ENCODE peak calls at places on chromosomes 13 and 19, in seven cellular contexts. One of them, this sample, is unnamed.

GRCh38 chr13:23979361-23980159 is 82.3 kb upstream of the C1QTNF9B start:
- DNase-seq in endodermal cell: peak; percentile 87
- DNase-seq in GM23248: peak; percentile 95
- DNase-seq in uterus: peak; percentile 79
- DNase-seq in heart left ventricle: peak; percentile 88
- DNase-seq in adrenal gland: peak; percentile 79
- DNase-seq in breast epithelium: peak; percentile 35
- DNase-seq in this sample: no peak

GRCh38 chr13:97834255-97834654 is 119.2 kb upstream of the IPO5 start:
- DNase-seq in endodermal cell: no peak
- DNase-seq in GM23248: no peak
- DNase-seq in uterus: no peak
- DNase-seq in heart left ventricle: no peak
- DNase-seq in adrenal gland: no peak
- DNase-seq in breast epithelium: no peak
- DNase-seq in this sample: no peak

GRCh38 chr13:113623491-113624234 is 34.3 kb downstream of the ATP4B start:
- DNase-seq in endodermal cell: no peak
- DNase-seq in GM23248: peak; percentile 61
- DNase-seq in uterus: no peak
- DNase-seq in heart left ventricle: no peak
- DNase-seq in adrenal gland: no peak
- DNase-seq in breast epithelium: no peak
- DNase-seq in this sample: no peak

GRCh38 chr19:11693505-11694499 is 44.9 kb downstream of the ZNF823 start:
- DNase-seq in endodermal cell: peak; percentile 84
- DNase-seq in GM23248: peak; percentile 92
- DNase-seq in uterus: no peak
- DNase-seq in heart left ventricle: no peak
- DNase-seq in adrenal gland: no peak
- DNase-seq in breast epithelium: no peak
- DNase-seq in this sample: no peak

GRCh38 chr13:30880756-30881155 is 25.3 kb upstream of the MEDAG start:
- DNase-seq in endodermal cell: no peak
- DNase-seq in GM23248: peak; percentile 95
- DNase-seq in uterus: no peak
- DNase-seq in heart left ventricle: no peak
- DNase-seq in adrenal gland: peak; percentile 84
- DNase-seq in breast epithelium: no peak
- DNase-seq in this sample: no peak

GRCh38 chr19:14550201-14550754 is 20.9 kb downstream of the TECR start:
- DNase-seq in endodermal cell: no peak
- DNase-seq in GM23248: no peak
- DNase-seq in uterus: no peak
- DNase-seq in heart left ventricle: no peak
- DNase-seq in adrenal gland: peak; percentile 65
- DNase-seq in breast epithelium: peak; percentile 91
- DNase-seq in this sample: no peak

GRCh38 chr13:30802953-30803478 is 67.7 kb downstream of the ALOX5AP start:
- DNase-seq in endodermal cell: peak; percentile 95
- DNase-seq in GM23248: peak; percentile 93
- DNase-seq in uterus: peak; percentile 83
- DNase-seq in heart left ventricle: peak; percentile 86
- DNase-seq in adrenal gland: peak; percentile 91
- DNase-seq in breast epithelium: peak; percentile 84
- DNase-seq in this sample: peak; percentile 77

GRCh38 chr13:113930711-113931637 is 42.9 kb downstream of the C13orf46 start:
- DNase-seq in endodermal cell: peak; percentile 22
- DNase-seq in GM23248: no peak
- DNase-seq in uterus: peak; percentile 11
- DNase-seq in heart left ventricle: peak; percentile 14
- DNase-seq in adrenal gland: peak; percentile 11
- DNase-seq in breast epithelium: no peak
- DNase-seq in this sample: no peak

GRCh38 chr19:4557971-4558941 is 1.2 kb downstream of the SEMA6B start:
- DNase-seq in endodermal cell: peak; percentile 90
- DNase-seq in GM23248: peak; percentile 45
- DNase-seq in uterus: no peak
- DNase-seq in heart left ventricle: no peak
- DNase-seq in adrenal gland: no peak
- DNase-seq in breast epithelium: no peak
- DNase-seq in this sample: no peak

GRCh38 chr13:98483636-98484288 is 93.1 kb downstream of the STK24 start:
- DNase-seq in endodermal cell: no peak
- DNase-seq in GM23248: peak; percentile 37
- DNase-seq in uterus: no peak
- DNase-seq in heart left ventricle: no peak
- DNase-seq in adrenal gland: no peak
- DNase-seq in breast epithelium: no peak
- DNase-seq in this sample: no peak

GRCh38 chr13:84136582-84136981 is 254.3 kb upstream of the SLITRK1 start:
- DNase-seq in endodermal cell: no peak
- DNase-seq in GM23248: no peak
- DNase-seq in uterus: no peak
- DNase-seq in heart left ventricle: no peak
- DNase-seq in adrenal gland: no peak
- DNase-seq in breast epithelium: no peak
- DNase-seq in this sample: no peak

GRCh38 chr13:63938851-63939250 is 2523.2 kb upstream of the PCDH20 start:
- DNase-seq in endodermal cell: no peak
- DNase-seq in GM23248: no peak
- DNase-seq in uterus: no peak
- DNase-seq in heart left ventricle: no peak
- DNase-seq in adrenal gland: no peak
- DNase-seq in breast epithelium: no peak
- DNase-seq in this sample: no peak

GRCh38 chr19:48000846-48001245 is 6.4 kb downstream of the ELSPBP1 start:
- DNase-seq in endodermal cell: no peak
- DNase-seq in GM23248: no peak
- DNase-seq in uterus: no peak
- DNase-seq in heart left ventricle: no peak
- DNase-seq in adrenal gland: no peak
- DNase-seq in breast epithelium: no peak
- DNase-seq in this sample: no peak

GRCh38 chr19:372306-372890 is 27.8 kb upstream of the MIER2 start:
- DNase-seq in endodermal cell: peak; percentile 36
- DNase-seq in GM23248: peak; percentile 63
- DNase-seq in uterus: no peak
- DNase-seq in heart left ventricle: peak; percentile 72
- DNase-seq in adrenal gland: no peak
- DNase-seq in breast epithelium: no peak
- DNase-seq in this sample: no peak

GRCh38 chr13:27810461-27810860 is 18.2 kb downstream of the GSX1 start:
- DNase-seq in endodermal cell: no peak
- DNase-seq in GM23248: no peak
- DNase-seq in uterus: no peak
- DNase-seq in heart left ventricle: no peak
- DNase-seq in adrenal gland: no peak
- DNase-seq in breast epithelium: no peak
- DNase-seq in this sample: no peak

GRCh38 chr19:11423804-11424318 is 4.7 kb upstream of the RGL3 start:
- DNase-seq in endodermal cell: no peak
- DNase-seq in GM23248: no peak
- DNase-seq in uterus: no peak
- DNase-seq in heart left ventricle: no peak
- DNase-seq in adrenal gland: peak; percentile 66
- DNase-seq in breast epithelium: no peak
- DNase-seq in this sample: no peak

GRCh38 chr19:12126707-12127106 is 13.4 kb downstream of the ZNF20 start:
- DNase-seq in endodermal cell: peak; percentile 53
- DNase-seq in GM23248: peak; percentile 62
- DNase-seq in uterus: no peak
- DNase-seq in heart left ventricle: no peak
- DNase-seq in adrenal gland: no peak
- DNase-seq in breast epithelium: no peak
- DNase-seq in this sample: no peak

GRCh38 chr19:37997911-37998344 is 90.9 kb downstream of the SIPA1L3 start:
- DNase-seq in endodermal cell: no peak
- DNase-seq in GM23248: peak; percentile 96
- DNase-seq in uterus: no peak
- DNase-seq in heart left ventricle: peak; percentile 31
- DNase-seq in adrenal gland: peak; percentile 64
- DNase-seq in breast epithelium: no peak
- DNase-seq in this sample: no peak

GRCh38 chr13:83780201-83780600 is 102.1 kb downstream of the SLITRK1 start:
- DNase-seq in endodermal cell: peak; percentile 64
- DNase-seq in GM23248: peak; percentile 66
- DNase-seq in uterus: no peak
- DNase-seq in heart left ventricle: no peak
- DNase-seq in adrenal gland: no peak
- DNase-seq in breast epithelium: no peak
- DNase-seq in this sample: no peak

GRCh38 chr19:3459965-3460582 is 20.3 kb downstream of the SMIM24 start:
- DNase-seq in endodermal cell: no peak
- DNase-seq in GM23248: no peak
- DNase-seq in uterus: no peak
- DNase-seq in heart left ventricle: no peak
- DNase-seq in adrenal gland: no peak
- DNase-seq in breast epithelium: no peak
- DNase-seq in this sample: no peak

GRCh38 chr19:6721113-6721474 is 644 bp upstream of the C3 start:
- DNase-seq in endodermal cell: no peak
- DNase-seq in GM23248: no peak
- DNase-seq in uterus: no peak
- DNase-seq in heart left ventricle: no peak
- DNase-seq in adrenal gland: no peak
- DNase-seq in breast epithelium: no peak
- DNase-seq in this sample: no peak
- H3K27ac ChIP-seq in endodermal cell: no peak overlapping the region
- H3K27ac ChIP-seq in GM23248: no peak overlapping the region
- H3K27ac ChIP-seq in uterus: peak overlapping the region; percentile 49
- H3K27ac ChIP-seq in heart left ventricle: no peak overlapping the region
- H3K27ac ChIP-seq in adrenal gland: peak overlapping the region; percentile 84
- H3K27ac ChIP-seq in breast epithelium: peak overlapping the region; percentile 72
- H3K27ac ChIP-seq in this sample: no peak overlapping the region

DNA sequence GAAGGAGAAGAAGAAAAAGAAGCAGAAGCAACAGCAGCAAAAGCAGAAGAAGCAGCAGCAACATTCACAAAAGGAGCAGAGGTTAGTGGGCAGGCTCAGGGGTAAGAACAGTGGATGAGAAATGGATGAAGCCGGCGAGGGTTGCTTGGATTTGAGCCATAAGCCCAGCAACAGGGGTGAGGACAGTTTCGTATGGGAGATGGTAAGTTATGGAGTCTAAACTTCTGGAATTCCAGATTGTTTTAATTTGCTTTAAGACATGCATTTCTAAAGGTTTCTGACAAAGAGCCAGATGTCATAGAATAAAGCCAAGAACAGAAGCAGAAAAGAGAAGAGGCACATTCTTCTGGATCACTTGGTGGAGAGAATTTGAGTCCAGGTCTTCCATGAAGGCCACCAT is 76.5 kb downstream of the TNFSF11 start:
- DNase-seq in endodermal cell: no peak
- DNase-seq in GM23248: no peak
- DNase-seq in uterus: no peak
- DNase-seq in heart left ventricle: no peak
- DNase-seq in adrenal gland: no peak
- DNase-seq in breast epithelium: no peak
- DNase-seq in this sample: no peak
- H3K27ac ChIP-seq in endodermal cell: no peak overlapping the region
- H3K27ac ChIP-seq in GM23248: no peak overlapping the region
- H3K27ac ChIP-seq in uterus: no peak overlapping the region
- H3K27ac ChIP-seq in heart left ventricle: no peak overlapping the region
- H3K27ac ChIP-seq in adrenal gland: no peak overlapping the region
- H3K27ac ChIP-seq in breast epithelium: no peak overlapping the region
- H3K27ac ChIP-seq in this sample: no peak overlapping the region

DNA sequence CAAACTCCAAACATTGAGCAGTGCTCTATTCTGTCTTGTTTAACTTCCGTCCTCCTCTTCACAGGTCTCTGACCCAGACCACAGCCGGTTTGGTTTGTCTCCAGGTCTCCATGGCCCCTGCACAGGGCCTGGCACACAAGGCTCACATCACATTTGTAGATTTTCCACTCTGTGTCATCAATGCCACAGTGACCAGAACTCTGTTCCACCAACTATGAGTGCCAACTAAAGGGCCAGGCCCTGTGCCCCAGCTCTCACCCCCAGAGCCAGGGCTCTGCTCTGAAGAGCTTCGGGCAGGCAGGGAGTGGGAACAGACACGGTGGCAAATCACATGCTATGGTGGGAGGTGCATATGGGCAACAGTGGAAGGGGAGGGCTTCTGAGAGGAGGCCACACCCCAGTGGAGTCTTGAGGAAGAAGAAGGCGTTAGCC is 16.0 kb downstream of the SMG9 start:
- DNase-seq in endodermal cell: peak; percentile 71
- DNase-seq in GM23248: peak; percentile 31
- DNase-seq in uterus: no peak
- DNase-seq in heart left ventricle: no peak
- DNase-seq in adrenal gland: no peak
- DNase-seq in breast epithelium: no peak
- DNase-seq in this sample: peak; percentile 28
- H3K27ac ChIP-seq in endodermal cell: no peak overlapping the region
- H3K27ac ChIP-seq in GM23248: no peak overlapping the region
- H3K27ac ChIP-seq in uterus: no peak overlapping the region
- H3K27ac ChIP-seq in heart left ventricle: no peak overlapping the region
- H3K27ac ChIP-seq in adrenal gland: no peak overlapping the region
- H3K27ac ChIP-seq in breast epithelium: peak overlapping the region; percentile 86
- H3K27ac ChIP-seq in this sample: peak overlapping the region; percentile 62

GRCh38 chr19:5894704-5895349 is 8.8 kb downstream of the NDUFA11 start:
- DNase-seq in endodermal cell: no peak
- DNase-seq in GM23248: no peak
- DNase-seq in uterus: no peak
- DNase-seq in heart left ventricle: no peak
- DNase-seq in adrenal gland: peak; percentile 85
- DNase-seq in breast epithelium: no peak
- DNase-seq in this sample: no peak
- H3K27ac ChIP-seq in endodermal cell: no peak overlapping the region
- H3K27ac ChIP-seq in GM23248: no peak overlapping the region
- H3K27ac ChIP-seq in uterus: no peak overlapping the region
- H3K27ac ChIP-seq in heart left ventricle: no peak overlapping the region
- H3K27ac ChIP-seq in adrenal gland: peak overlapping the region; percentile 83
- H3K27ac ChIP-seq in breast epithelium: peak overlapping the region; percentile 48
- H3K27ac ChIP-seq in this sample: no peak overlapping the region

GRCh38 chr13:79986890-79987289 is 354.0 kb downstream of the SPRY2 start:
- DNase-seq in endodermal cell: no peak
- DNase-seq in GM23248: no peak
- DNase-seq in uterus: no peak
- DNase-seq in heart left ventricle: no peak
- DNase-seq in adrenal gland: no peak
- DNase-seq in breast epithelium: no peak
- DNase-seq in this sample: no peak
- H3K27ac ChIP-seq in endodermal cell: no peak overlapping the region
- H3K27ac ChIP-seq in GM23248: peak overlapping the region; percentile 89
- H3K27ac ChIP-seq in uterus: no peak overlapping the region
- H3K27ac ChIP-seq in heart left ventricle: no peak overlapping the region
- H3K27ac ChIP-seq in adrenal gland: no peak overlapping the region
- H3K27ac ChIP-seq in breast epithelium: no peak overlapping the region
- H3K27ac ChIP-seq in this sample: no peak overlapping the region

DNA sequence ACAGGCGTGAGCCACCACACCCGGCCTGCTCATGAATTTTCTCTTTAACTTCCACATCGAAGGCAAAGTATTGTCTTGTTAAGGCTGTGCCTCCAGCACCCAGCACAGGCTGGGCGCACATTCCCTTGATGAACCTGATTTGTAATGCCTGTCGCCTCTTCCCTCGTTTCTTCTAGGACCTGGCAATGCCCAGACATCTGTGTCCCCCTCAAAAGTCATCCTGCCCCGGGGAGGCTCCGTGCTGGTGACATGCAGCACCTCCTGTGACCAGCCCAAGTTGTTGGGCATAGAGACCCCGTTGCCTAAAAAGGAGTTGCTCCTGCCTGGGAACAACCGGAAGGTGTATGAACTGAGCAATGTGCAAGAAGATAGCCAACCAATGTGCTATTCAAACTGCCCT is 3.7 kb downstream of the ICAM1 start:
- DNase-seq in endodermal cell: no peak
- DNase-seq in GM23248: no peak
- DNase-seq in uterus: no peak
- DNase-seq in heart left ventricle: no peak
- DNase-seq in adrenal gland: no peak
- DNase-seq in breast epithelium: no peak
- DNase-seq in this sample: no peak
- H3K27ac ChIP-seq in endodermal cell: no peak overlapping the region
- H3K27ac ChIP-seq in GM23248: no peak overlapping the region
- H3K27ac ChIP-seq in uterus: no peak overlapping the region
- H3K27ac ChIP-seq in heart left ventricle: no peak overlapping the region
- H3K27ac ChIP-seq in adrenal gland: no peak overlapping the region
- H3K27ac ChIP-seq in breast epithelium: no peak overlapping the region
- H3K27ac ChIP-seq in this sample: no peak overlapping the region